ENCODE peak calls at places on chromosomes 5 and 9, in nine cellular contexts. One of them, this sample, is unnamed.

GRCh38 chr5:111478266-111478665 is 34.1 kb downstream of the STARD4 start:
- DNase-seq in tibial artery: no peak
- DNase-seq in transverse colon: no peak
- DNase-seq in AG10803: no peak
- DNase-seq in adrenal gland: no peak
- DNase-seq in IMR-90: no peak
- DNase-seq in lower leg skin: no peak
- DNase-seq in right cardiac atrium: no peak
- DNase-seq in aorta: no peak
- DNase-seq in this sample: no peak

GRCh38 chr9:17742065-17742464 is 163.2 kb downstream of the SH3GL2 start:
- DNase-seq in tibial artery: no peak
- DNase-seq in transverse colon: no peak
- DNase-seq in AG10803: no peak
- DNase-seq in adrenal gland: no peak
- DNase-seq in IMR-90: no peak
- DNase-seq in lower leg skin: no peak
- DNase-seq in right cardiac atrium: no peak
- DNase-seq in aorta: no peak
- DNase-seq in this sample: no peak

GRCh38 chr5:143200781-143201398 is 202.6 kb downstream of the NR3C1 start:
- DNase-seq in tibial artery: peak; percentile 33
- DNase-seq in transverse colon: no peak
- DNase-seq in AG10803: peak; percentile 85
- DNase-seq in adrenal gland: peak; percentile 71
- DNase-seq in IMR-90: peak; percentile 81
- DNase-seq in lower leg skin: peak; percentile 34
- DNase-seq in right cardiac atrium: peak; percentile 50
- DNase-seq in aorta: no peak
- DNase-seq in this sample: peak; percentile 50

GRCh38 chr9:71363286-71363961 is 242.0 kb upstream of the TRPM3 start:
- DNase-seq in tibial artery: no peak
- DNase-seq in transverse colon: no peak
- DNase-seq in AG10803: peak; percentile 62
- DNase-seq in adrenal gland: no peak
- DNase-seq in IMR-90: no peak
- DNase-seq in lower leg skin: no peak
- DNase-seq in right cardiac atrium: no peak
- DNase-seq in aorta: no peak
- DNase-seq in this sample: no peak

GRCh38 chr9:8880031-8880430 is 1080.5 kb upstream of the DMAC1 start:
- DNase-seq in tibial artery: no peak
- DNase-seq in transverse colon: no peak
- DNase-seq in AG10803: no peak
- DNase-seq in adrenal gland: no peak
- DNase-seq in IMR-90: no peak
- DNase-seq in lower leg skin: no peak
- DNase-seq in right cardiac atrium: no peak
- DNase-seq in aorta: no peak
- DNase-seq in this sample: no peak

GRCh38 chr5:151870820-151871219 is 53.8 kb downstream of the GLRA1 start:
- DNase-seq in tibial artery: no peak
- DNase-seq in transverse colon: peak; percentile 14
- DNase-seq in AG10803: peak; percentile 80
- DNase-seq in adrenal gland: no peak
- DNase-seq in IMR-90: peak; percentile 42
- DNase-seq in lower leg skin: no peak
- DNase-seq in right cardiac atrium: no peak
- DNase-seq in aorta: no peak
- DNase-seq in this sample: no peak

GRCh38 chr5:71891856-71892255 is 172.8 kb downstream of the CARTPT start:
- DNase-seq in tibial artery: no peak
- DNase-seq in transverse colon: no peak
- DNase-seq in AG10803: peak; percentile 79
- DNase-seq in adrenal gland: no peak
- DNase-seq in IMR-90: peak; percentile 22
- DNase-seq in lower leg skin: peak; percentile 38
- DNase-seq in right cardiac atrium: peak; percentile 19
- DNase-seq in aorta: no peak
- DNase-seq in this sample: no peak

GRCh38 chr5:94361161-94361560 is 257.2 kb downstream of the KIAA0825 start:
- DNase-seq in tibial artery: no peak
- DNase-seq in transverse colon: no peak
- DNase-seq in AG10803: peak; percentile 61
- DNase-seq in adrenal gland: no peak
- DNase-seq in IMR-90: no peak
- DNase-seq in lower leg skin: no peak
- DNase-seq in right cardiac atrium: no peak
- DNase-seq in aorta: no peak
- DNase-seq in this sample: no peak

GRCh38 chr9:88218721-88219120 is 80.4 kb upstream of the SPATA31C2 start:
- DNase-seq in tibial artery: no peak
- DNase-seq in transverse colon: no peak
- DNase-seq in AG10803: peak; percentile 52
- DNase-seq in adrenal gland: no peak
- DNase-seq in IMR-90: peak; percentile 80
- DNase-seq in lower leg skin: no peak
- DNase-seq in right cardiac atrium: no peak
- DNase-seq in aorta: no peak
- DNase-seq in this sample: no peak

GRCh38 chr5:143314664-143315063 is 88.8 kb downstream of the NR3C1 start:
- DNase-seq in tibial artery: no peak
- DNase-seq in transverse colon: no peak
- DNase-seq in AG10803: peak; percentile 85
- DNase-seq in adrenal gland: no peak
- DNase-seq in IMR-90: peak; percentile 89
- DNase-seq in lower leg skin: no peak
- DNase-seq in right cardiac atrium: no peak
- DNase-seq in aorta: no peak
- DNase-seq in this sample: no peak

GRCh38 chr5:63398346-63398745 is 563.9 kb downstream of the HTR1A start:
- DNase-seq in tibial artery: no peak
- DNase-seq in transverse colon: no peak
- DNase-seq in AG10803: no peak
- DNase-seq in adrenal gland: no peak
- DNase-seq in IMR-90: no peak
- DNase-seq in lower leg skin: no peak
- DNase-seq in right cardiac atrium: no peak
- DNase-seq in aorta: no peak
- DNase-seq in this sample: no peak

GRCh38 chr5:14153932-14154646 is 10.9 kb downstream of the TRIO start:
- DNase-seq in tibial artery: peak; percentile 84
- DNase-seq in transverse colon: peak; percentile 78
- DNase-seq in AG10803: peak; percentile 79
- DNase-seq in adrenal gland: peak; percentile 57
- DNase-seq in IMR-90: peak; percentile 83
- DNase-seq in lower leg skin: peak; percentile 71
- DNase-seq in right cardiac atrium: peak; percentile 79
- DNase-seq in aorta: peak; percentile 89
- DNase-seq in this sample: peak; percentile 77
- H3K4me3 ChIP-seq in tibial artery: peak overlapping the region; percentile 30
- H3K4me3 ChIP-seq in transverse colon: no peak overlapping the region
- H3K4me3 ChIP-seq in AG10803: peak overlapping the region; percentile 39
- H3K4me3 ChIP-seq in adrenal gland: no peak overlapping the region
- H3K4me3 ChIP-seq in IMR-90: no peak overlapping the region
- H3K4me3 ChIP-seq in lower leg skin: no peak overlapping the region
- H3K4me3 ChIP-seq in right cardiac atrium: peak overlapping the region; percentile 2
- H3K4me3 ChIP-seq in aorta: no peak overlapping the region
- H3K4me3 ChIP-seq in this sample: peak overlapping the region; percentile 33

GRCh38 chr5:1555011-1555807 is 31.4 kb upstream of the LPCAT1 start:
- DNase-seq in tibial artery: no peak
- DNase-seq in transverse colon: peak; percentile 10
- DNase-seq in AG10803: peak; percentile 83
- DNase-seq in adrenal gland: peak; percentile 59
- DNase-seq in IMR-90: peak; percentile 19
- DNase-seq in lower leg skin: no peak
- DNase-seq in right cardiac atrium: no peak
- DNase-seq in aorta: peak; percentile 74
- DNase-seq in this sample: no peak

GRCh38 chr5:1552469-1553255 is 28.9 kb upstream of the LPCAT1 start:
- DNase-seq in tibial artery: peak; percentile 44
- DNase-seq in transverse colon: peak; percentile 10
- DNase-seq in AG10803: peak; percentile 34
- DNase-seq in adrenal gland: no peak
- DNase-seq in IMR-90: no peak
- DNase-seq in lower leg skin: peak; percentile 13
- DNase-seq in right cardiac atrium: peak; percentile 76
- DNase-seq in aorta: peak; percentile 83
- DNase-seq in this sample: no peak

GRCh38 chr5:1551913-1552312 is 28.2 kb upstream of the LPCAT1 start:
- DNase-seq in tibial artery: no peak
- DNase-seq in transverse colon: no peak
- DNase-seq in AG10803: no peak
- DNase-seq in adrenal gland: no peak
- DNase-seq in IMR-90: no peak
- DNase-seq in lower leg skin: no peak
- DNase-seq in right cardiac atrium: no peak
- DNase-seq in aorta: peak; percentile 63
- DNase-seq in this sample: no peak

GRCh38 chr5:1554410-1554967 is 30.7 kb upstream of the LPCAT1 start:
- DNase-seq in tibial artery: no peak
- DNase-seq in transverse colon: no peak
- DNase-seq in AG10803: no peak
- DNase-seq in adrenal gland: no peak
- DNase-seq in IMR-90: no peak
- DNase-seq in lower leg skin: no peak
- DNase-seq in right cardiac atrium: no peak
- DNase-seq in aorta: peak; percentile 49
- DNase-seq in this sample: no peak

DNA sequence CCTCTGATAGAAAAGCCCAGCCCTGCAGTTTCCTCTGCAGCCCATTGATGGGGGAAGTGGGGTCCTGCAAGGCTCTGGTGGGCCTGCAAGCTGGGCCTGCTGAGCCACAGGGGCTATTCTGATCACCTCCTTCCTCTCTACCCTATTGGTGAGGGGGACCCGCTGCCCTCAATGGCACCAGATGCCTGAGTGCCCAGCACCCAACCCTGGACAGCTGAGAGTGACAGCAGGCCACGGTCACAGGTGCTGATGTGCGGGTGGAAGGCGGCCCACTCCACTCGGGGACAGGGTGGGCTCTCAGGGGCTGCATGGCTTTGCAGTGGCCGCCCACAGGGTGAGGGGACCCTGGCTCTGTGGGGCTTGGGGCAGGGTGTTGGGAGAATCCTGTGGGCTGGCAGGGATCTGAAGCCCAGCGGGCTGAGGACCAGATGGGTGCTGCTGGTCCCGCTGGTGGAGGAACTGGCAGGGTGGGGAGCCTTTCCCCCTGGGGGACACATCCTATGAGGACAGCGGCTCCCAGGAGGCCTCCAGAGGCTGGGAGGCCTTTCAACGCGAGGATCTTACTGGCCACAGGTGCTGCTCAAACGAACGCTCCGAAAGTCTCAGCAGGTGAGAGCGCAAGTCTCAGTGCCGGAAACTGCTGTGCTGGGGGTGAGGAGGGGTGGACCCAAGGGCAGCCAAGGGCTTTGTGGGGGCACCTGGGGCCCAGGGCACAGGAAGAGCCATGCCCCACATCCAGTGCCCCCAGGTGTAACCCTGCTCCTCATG is 30.1 kb upstream of the LPCAT1 start:
- DNase-seq in tibial artery: no peak
- DNase-seq in transverse colon: no peak
- DNase-seq in AG10803: no peak
- DNase-seq in adrenal gland: no peak
- DNase-seq in IMR-90: no peak
- DNase-seq in lower leg skin: no peak
- DNase-seq in right cardiac atrium: no peak
- DNase-seq in aorta: peak; percentile 68
- DNase-seq in this sample: no peak
- H3K4me3 ChIP-seq in tibial artery: no peak overlapping the region
- H3K4me3 ChIP-seq in transverse colon: no peak overlapping the region
- H3K4me3 ChIP-seq in AG10803: no peak overlapping the region
- H3K4me3 ChIP-seq in adrenal gland: no peak overlapping the region
- H3K4me3 ChIP-seq in IMR-90: no peak overlapping the region
- H3K4me3 ChIP-seq in lower leg skin: no peak overlapping the region
- H3K4me3 ChIP-seq in right cardiac atrium: no peak overlapping the region
- H3K4me3 ChIP-seq in aorta: no peak overlapping the region
- H3K4me3 ChIP-seq in this sample: no peak overlapping the region

GRCh38 chr9:137195525-137196220 is 4.9 kb downstream of the TPRN start:
- DNase-seq in tibial artery: no peak
- DNase-seq in transverse colon: peak; percentile 88
- DNase-seq in AG10803: no peak
- DNase-seq in adrenal gland: no peak
- DNase-seq in IMR-90: no peak
- DNase-seq in lower leg skin: no peak
- DNase-seq in right cardiac atrium: no peak
- DNase-seq in aorta: no peak
- DNase-seq in this sample: no peak

GRCh38 chr9:137198748-137199276 is 1.7 kb downstream of the TPRN start:
- DNase-seq in tibial artery: no peak
- DNase-seq in transverse colon: peak; percentile 39
- DNase-seq in AG10803: no peak
- DNase-seq in adrenal gland: no peak
- DNase-seq in IMR-90: no peak
- DNase-seq in lower leg skin: no peak
- DNase-seq in right cardiac atrium: no peak
- DNase-seq in aorta: no peak
- DNase-seq in this sample: no peak

GRCh38 chr9:137200311-137201204 is at the start of gene TPRN:
- DNase-seq in tibial artery: peak; percentile 100
- DNase-seq in transverse colon: peak; percentile 100
- DNase-seq in AG10803: peak; percentile 98
- DNase-seq in adrenal gland: peak; percentile 100
- DNase-seq in IMR-90: peak; percentile 98
- DNase-seq in lower leg skin: peak; percentile 99
- DNase-seq in right cardiac atrium: peak; percentile 100
- DNase-seq in aorta: peak; percentile 99
- DNase-seq in this sample: peak; percentile 100

GRCh38 chr9:137199411-137200121 is 975 bp downstream of the TPRN start:
- DNase-seq in tibial artery: no peak
- DNase-seq in transverse colon: no peak
- DNase-seq in AG10803: no peak
- DNase-seq in adrenal gland: no peak
- DNase-seq in IMR-90: peak; percentile 12
- DNase-seq in lower leg skin: no peak
- DNase-seq in right cardiac atrium: no peak
- DNase-seq in aorta: no peak
- DNase-seq in this sample: no peak

GRCh38 chr9:137198051-137198747 is 2.3 kb downstream of the TPRN start:
- DNase-seq in tibial artery: no peak
- DNase-seq in transverse colon: peak; percentile 82
- DNase-seq in AG10803: no peak
- DNase-seq in adrenal gland: no peak
- DNase-seq in IMR-90: no peak
- DNase-seq in lower leg skin: no peak
- DNase-seq in right cardiac atrium: no peak
- DNase-seq in aorta: no peak
- DNase-seq in this sample: no peak
- H3K4me3 ChIP-seq in tibial artery: no peak overlapping the region
- H3K4me3 ChIP-seq in transverse colon: peak overlapping the region; percentile 9
- H3K4me3 ChIP-seq in AG10803: peak overlapping the region; percentile 52
- H3K4me3 ChIP-seq in adrenal gland: no peak overlapping the region
- H3K4me3 ChIP-seq in IMR-90: no peak overlapping the region
- H3K4me3 ChIP-seq in lower leg skin: no peak overlapping the region
- H3K4me3 ChIP-seq in right cardiac atrium: no peak overlapping the region
- H3K4me3 ChIP-seq in aorta: no peak overlapping the region
- H3K4me3 ChIP-seq in this sample: no peak overlapping the region

DNA sequence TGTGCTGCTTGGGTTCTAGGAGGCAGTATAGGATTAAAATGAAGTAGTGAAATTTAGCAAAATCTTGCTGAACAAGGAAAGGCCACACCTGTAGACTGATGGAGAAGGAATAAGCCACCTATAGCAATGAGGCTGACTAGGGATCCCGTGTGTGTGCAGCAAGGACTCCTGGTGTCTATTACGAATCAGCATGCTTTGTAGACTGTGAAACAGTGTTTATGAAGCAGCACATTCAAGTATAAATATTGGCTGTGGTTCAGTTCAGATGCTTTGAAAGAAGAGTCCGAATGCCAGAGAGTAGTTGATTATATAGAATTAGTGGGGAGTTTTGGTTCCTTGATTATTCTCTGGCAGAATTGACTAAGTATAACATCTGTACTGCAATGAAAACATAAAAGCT is 41.8 kb downstream of the CAST start:
- DNase-seq in tibial artery: no peak
- DNase-seq in transverse colon: no peak
- DNase-seq in AG10803: no peak
- DNase-seq in adrenal gland: no peak
- DNase-seq in IMR-90: peak; percentile 77
- DNase-seq in lower leg skin: no peak
- DNase-seq in right cardiac atrium: no peak
- DNase-seq in aorta: no peak
- DNase-seq in this sample: no peak
- H3K4me3 ChIP-seq in tibial artery: peak overlapping the region; percentile 70
- H3K4me3 ChIP-seq in transverse colon: no peak overlapping the region
- H3K4me3 ChIP-seq in AG10803: peak overlapping the region; percentile 72
- H3K4me3 ChIP-seq in adrenal gland: peak overlapping the region; percentile 69
- H3K4me3 ChIP-seq in IMR-90: no peak overlapping the region
- H3K4me3 ChIP-seq in lower leg skin: no peak overlapping the region
- H3K4me3 ChIP-seq in right cardiac atrium: peak overlapping the region; percentile 66
- H3K4me3 ChIP-seq in aorta: peak overlapping the region; percentile 24
- H3K4me3 ChIP-seq in this sample: peak overlapping the region; percentile 86

This sample was measured in BE2C.